ENCODE peak calls at places on chromosomes 7 and 10, in four cellular contexts. E, J, G and M are unnamed samples.
A peak's percentile ranks its signal among the peaks of the same experiment; 100 is the strongest.

GRCh38 chr10:78109210-78109609 is 75.5 kb downstream of the RPS24 start:
- DNase-seq in G (no peak), E (no peak), J (no peak), M (no peak)

GRCh38 chr7:24381919-24382505 is 98.0 kb downstream of the NPY start:
- DNase-seq in E (peak; percentile 3), J (no peak), G (no peak), M (peak; percentile 66)

GRCh38 chr7:80833289-80834104 is 85.4 kb downstream of the SEMA3C start:
- DNase-seq in E (peak; percentile 96), J (no peak), G (no peak), M (no peak)

GRCh38 chr7:2862831-2863361 is 18.8 kb upstream of the GNA12 start:
- DNase-seq in E (peak; percentile 93), G (peak; percentile 32), J (no peak), M (no peak)

GRCh38 chr7:20783716-20784310 is 2.9 kb downstream of the SP8 start:
- DNase-seq in J (no peak), G (no peak), E (no peak), M (no peak)

GRCh38 chr10:12063483-12063818 is 5.3 kb upstream of the DHTKD1 start:
- DNase-seq in J (no peak), E (no peak), G (no peak), M (no peak)

GRCh38 chr10:1214882-1215540 is 158.8 kb downstream of the WDR37 start:
- DNase-seq in G (no peak), J (no peak), E (no peak), M (no peak)

GRCh38 chr7:24284699-24285506 is 913 bp downstream of the NPY start:
- DNase-seq in G (no peak), J (no peak), E (no peak), M (no peak)

GRCh38 chr10:21172774-21173432 is 275.8 kb upstream of the NEBL start:
- DNase-seq in J (no peak), G (peak; percentile 41), E (no peak), M (no peak)

GRCh38 chr7:148978091-148978490 is 50.2 kb downstream of the PDIA4 start:
- DNase-seq in E (no peak), G (no peak), J (no peak), M (no peak)

GRCh38 chr7:72435913-72436480 is 23.9 kb upstream of the CALN1 start:
- DNase-seq in J (no peak), G (no peak), E (no peak), M (no peak)

GRCh38 chr7:90824386-90825307 is 228.5 kb downstream of the CDK14 start:
- DNase-seq in J (no peak), E (peak; percentile 95), G (no peak), M (peak; percentile 65)

GRCh38 chr7:22563621-22564241 is 63.7 kb upstream of the STEAP1B start:
- DNase-seq in E (peak; percentile 62), J (no peak), G (no peak), M (no peak)

GRCh38 chr7:89238156-89238555 is 442.6 kb upstream of the TEX47 start:
- DNase-seq in E (peak; percentile 4), G (no peak), J (no peak), M (peak; percentile 5)

GRCh38 chr7:25002826-25003225 is 22.8 kb upstream of the OSBPL3 start:
- DNase-seq in G (no peak), J (no peak), E (no peak), M (no peak)

GRCh38 chr10:88243202-88243744 is 339.8 kb downstream of the RNLS start:
- DNase-seq in E (no peak), J (no peak), G (no peak), M (no peak)

GRCh38 chr10:76175533-76176165 is 744.2 kb downstream of the LRMDA start:
- DNase-seq in E (no peak), G (no peak), J (no peak), M (no peak)

GRCh38 chr7:23062452-23062851 is 43.1 kb upstream of the KLHL7 start:
- DNase-seq in E (peak; percentile 81), G (no peak), J (peak; percentile 28), M (peak; percentile 64)

GRCh38 chr10:129966370-129966769 is 2.3 kb upstream of the EBF3 start:
- DNase-seq in G (no peak), J (no peak), E (no peak), M (no peak)

GRCh38 chr7:57868771-57869483 is 418.9 kb downstream of the ZNF716 start:
- DNase-seq in J (no peak), E (no peak), G (peak; percentile 16), M (peak; percentile 1)

GRCh38 chr7:155791836-155792235 is 20.4 kb downstream of the SHH start:
- DNase-seq in J (no peak), E (no peak), G (no peak), M (no peak)

GRCh38 chr7:16684935-16685334 is 39.0 kb downstream of the BZW2 start:
- DNase-seq in G (no peak), J (no peak), E (no peak), M (no peak)

GRCh38 chr10:100508691-100509150 is 10.9 kb downstream of the SEC31B start:
- DNase-seq in E (peak; percentile 41), G (no peak), J (no peak), M (peak; percentile 67)

GRCh38 chr7:49295136-49295535 is 370.8 kb downstream of the CDC14C start:
- DNase-seq in J (no peak), G (no peak), E (peak; percentile 86), M (peak; percentile 70)

GRCh38 chr10:102552533-102552932 is 48.8 kb downstream of the SUFU start:
- DNase-seq in J (no peak), E (no peak), G (no peak), M (no peak)

GRCh38 chr7:137975223-137975622 is 26.7 kb downstream of the CREB3L2 start:
- DNase-seq in G (peak; percentile 75), J (peak; percentile 62), E (peak; percentile 76), M (no peak)

GRCh38 chr10:69732147-69732825 is 69.4 kb upstream of the COL13A1 start:
- DNase-seq in E (no peak), G (peak; percentile 76), J (no peak), M (no peak)

GRCh38 chr10:16891375-16892313 is 74.4 kb upstream of the RSU1 start:
- DNase-seq in E (peak; percentile 81), G (peak; percentile 66), J (peak; percentile 69), M (peak; percentile 63)

GRCh38 chr7:1458676-1459511 is at the start of gene MICALL2:
- DNase-seq in E (peak; percentile 71), G (peak; percentile 87), J (peak; percentile 86), M (peak; percentile 92)

GRCh38 chr7:64180989-64181388 is 26.0 kb upstream of the ZNF735 start:
- DNase-seq in E (no peak), G (no peak), J (no peak), M (no peak)

GRCh38 chr10:91885362-91886079 is 23.8 kb downstream of the FGFBP3 start:
- DNase-seq in E (no peak), G (no peak), J (no peak), M (no peak)

GRCh38 chr10:79079074-79079397 is 10.3 kb downstream of the ZMIZ1 start:
- DNase-seq in J (no peak), E (no peak), G (no peak), M (no peak)

GRCh38 chr10:9096288-9096687 is 1041.8 kb downstream of the GATA3 start:
- DNase-seq in J (no peak), G (no peak), E (no peak), M (no peak)

GRCh38 chr10:74956555-74957111 is 130.2 kb downstream of the KAT6B start:
- DNase-seq in E (no peak), J (no peak), G (no peak), M (no peak)

GRCh38 chr7:1639578-1640175 is 30.4 kb upstream of the ELFN1 start:
- DNase-seq in G (no peak), E (no peak), J (no peak), M (no peak)

GRCh38 chr7:139183878-139184338 is 47.1 kb upstream of the UBN2 start:
- DNase-seq in G (no peak), E (no peak), J (no peak), M (no peak)

GRCh38 chr7:90433221-90433620 is 30.0 kb downstream of the CLDN12 start:
- DNase-seq in J (no peak), E (no peak), G (no peak), M (no peak)

GRCh38 chr7:88027724-88028123 is 93.7 kb downstream of the ADAM22 start:
- DNase-seq in J (no peak), E (no peak), G (no peak), M (no peak)

GRCh38 chr10:96743988-96744585 is 23.8 kb upstream of the PIK3AP1 start:
- DNase-seq in J (no peak), E (peak; percentile 26), G (no peak), M (no peak)
- TF ChIP-seq CTCF in J (no peak), E (peak; percentile 26), G (peak; percentile 26), M (no peak)

DNA sequence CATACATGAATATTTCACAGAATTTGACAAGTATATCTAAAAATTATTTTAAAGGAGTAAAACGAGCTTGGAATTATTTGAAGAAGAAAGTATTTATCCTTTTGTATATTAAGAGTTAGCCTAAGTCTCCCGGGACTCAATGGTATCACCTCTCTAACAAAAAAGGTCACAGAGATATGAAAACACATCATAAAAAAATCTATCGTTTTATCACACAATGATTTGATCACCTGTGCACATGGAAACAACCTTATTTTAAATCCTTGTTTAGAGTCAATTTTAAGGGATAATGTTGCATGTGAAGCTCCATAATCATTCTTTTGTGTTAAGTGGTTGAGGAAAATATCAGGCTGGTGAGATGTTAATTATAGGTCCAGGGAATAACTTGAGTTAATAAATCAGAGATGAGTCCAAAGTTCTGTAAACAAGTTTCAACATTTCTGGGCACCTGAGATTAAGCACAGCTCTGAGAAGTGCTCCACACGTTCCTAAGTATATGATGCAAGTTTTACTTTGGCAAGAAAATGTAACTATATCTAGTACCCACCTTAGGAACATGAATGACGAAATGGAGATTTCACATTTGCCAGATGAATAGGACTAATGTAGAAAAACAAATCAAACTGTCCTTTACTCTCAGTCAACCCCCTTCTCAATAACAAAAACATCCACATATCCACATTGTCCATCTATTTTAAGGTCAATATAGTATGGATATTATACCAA is 148.5 kb upstream of the AKR1E2 start:
- DNase-seq in G (no peak), E (peak; percentile 77), J (no peak), M (peak; percentile 59)
- H3K27ac ChIP-seq in G (peak overlapping the region; percentile 42), E (peak overlapping the region; percentile 82), J (peak overlapping the region; percentile 76), M (no peak overlapping the region)

GRCh38 chr10:123093489-123093888 is 42.3 kb upstream of the HMX3 start:
- DNase-seq in J (no peak), G (no peak), E (no peak), M (no peak)

GRCh38 chr10:123083811-123084210 is 52.0 kb upstream of the HMX3 start:
- DNase-seq in G (no peak), J (no peak), E (no peak), M (no peak)

GRCh38 chr10:123087348-123087747 is 48.4 kb upstream of the HMX3 start:
- DNase-seq in J (no peak), E (no peak), G (no peak), M (no peak)

GRCh38 chr10:123086281-123086680 is 49.5 kb upstream of the HMX3 start:
- DNase-seq in G (no peak), E (no peak), J (no peak), M (no peak)

GRCh38 chr10:123087786-123088185 is 48.0 kb upstream of the HMX3 start:
- DNase-seq in J (no peak), E (no peak), G (no peak), M (no peak)
- TF ChIP-seq CTCF in J (no peak), E (no peak), G (no peak), M (no peak)

GRCh38 chr10:71396714-71397339 is at the start of gene CDH23:
- DNase-seq in E (no peak), J (peak; percentile 72), G (peak; percentile 45), M (no peak)
- H3K27ac ChIP-seq in E (no peak within 1 kb of the TSS), J (peak within 1 kb of the TSS; percentile 75), G (peak within 1 kb of the TSS; percentile 70), M (no peak within 1 kb of the TSS)